ENCODE peak calls at places on chromosomes 5 and 9, in eight cellular contexts. One of them, this sample, is unnamed.

GRCh38 chr9:99416007-99416406 is 193.9 kb downstream of the SEC61B start:
- DNase-seq in tibial nerve: no peak
- DNase-seq in astrocyte of the spinal cord: peak
- DNase-seq in DMS79 treated with DMSO at 0.1 percent for 48 hours: no peak
- DNase-seq in spleen: no peak
- DNase-seq in RPMI8226: no peak
- DNase-seq in NCI-H460: no peak
- DNase-seq in T-helper 2 cell: no peak
- DNase-seq in this sample: no peak

GRCh38 chr9:6215562-6215961 is at the start of gene IL33:
- DNase-seq in tibial nerve: peak
- DNase-seq in astrocyte of the spinal cord: no peak
- DNase-seq in DMS79 treated with DMSO at 0.1 percent for 48 hours: peak
- DNase-seq in spleen: no peak
- DNase-seq in RPMI8226: peak
- DNase-seq in NCI-H460: no peak
- DNase-seq in T-helper 2 cell: no peak
- DNase-seq in this sample: no peak

GRCh38 chr9:17005085-17005484 is 129.8 kb upstream of the CNTLN start:
- DNase-seq in tibial nerve: no peak
- DNase-seq in astrocyte of the spinal cord: peak
- DNase-seq in DMS79 treated with DMSO at 0.1 percent for 48 hours: no peak
- DNase-seq in spleen: no peak
- DNase-seq in RPMI8226: peak
- DNase-seq in NCI-H460: no peak
- DNase-seq in T-helper 2 cell: no peak
- DNase-seq in this sample: no peak

GRCh38 chr5:179803651-179804598 is 2.7 kb downstream of the MGAT4B start:
- DNase-seq in tibial nerve: no peak
- DNase-seq in astrocyte of the spinal cord: no peak
- DNase-seq in DMS79 treated with DMSO at 0.1 percent for 48 hours: no peak
- DNase-seq in spleen: peak
- DNase-seq in RPMI8226: no peak
- DNase-seq in NCI-H460: no peak
- DNase-seq in T-helper 2 cell: no peak
- DNase-seq in this sample: no peak

GRCh38 chr5:171433952-171434676 is 14.7 kb downstream of the FGF18 start:
- DNase-seq in tibial nerve: no peak
- DNase-seq in astrocyte of the spinal cord: no peak
- DNase-seq in DMS79 treated with DMSO at 0.1 percent for 48 hours: no peak
- DNase-seq in spleen: peak
- DNase-seq in RPMI8226: no peak
- DNase-seq in NCI-H460: no peak
- DNase-seq in T-helper 2 cell: no peak
- DNase-seq in this sample: peak

GRCh38 chr5:150645070-150645700 is 4.7 kb downstream of the SYNPO start:
- DNase-seq in tibial nerve: peak
- DNase-seq in astrocyte of the spinal cord: peak
- DNase-seq in DMS79 treated with DMSO at 0.1 percent for 48 hours: no peak
- DNase-seq in spleen: no peak
- DNase-seq in RPMI8226: no peak
- DNase-seq in NCI-H460: peak
- DNase-seq in T-helper 2 cell: no peak
- DNase-seq in this sample: no peak

GRCh38 chr9:37029776-37030590 is 4.1 kb downstream of the PAX5 start:
- DNase-seq in tibial nerve: no peak
- DNase-seq in astrocyte of the spinal cord: no peak
- DNase-seq in DMS79 treated with DMSO at 0.1 percent for 48 hours: no peak
- DNase-seq in spleen: peak
- DNase-seq in RPMI8226: no peak
- DNase-seq in NCI-H460: no peak
- DNase-seq in T-helper 2 cell: no peak
- DNase-seq in this sample: no peak

GRCh38 chr9:18059043-18059442 is 414.9 kb upstream of the ADAMTSL1 start:
- DNase-seq in tibial nerve: no peak
- DNase-seq in astrocyte of the spinal cord: no peak
- DNase-seq in DMS79 treated with DMSO at 0.1 percent for 48 hours: no peak
- DNase-seq in spleen: no peak
- DNase-seq in RPMI8226: no peak
- DNase-seq in NCI-H460: no peak
- DNase-seq in T-helper 2 cell: no peak
- DNase-seq in this sample: no peak

GRCh38 chr5:6849569-6849968 is 136.3 kb downstream of the TENT4A start:
- DNase-seq in tibial nerve: no peak
- DNase-seq in astrocyte of the spinal cord: no peak
- DNase-seq in DMS79 treated with DMSO at 0.1 percent for 48 hours: no peak
- DNase-seq in spleen: no peak
- DNase-seq in RPMI8226: no peak
- DNase-seq in NCI-H460: no peak
- DNase-seq in T-helper 2 cell: no peak
- DNase-seq in this sample: no peak

GRCh38 chr9:68720656-68721313 is 15.7 kb downstream of the PIP5K1B start:
- DNase-seq in tibial nerve: no peak
- DNase-seq in astrocyte of the spinal cord: no peak
- DNase-seq in DMS79 treated with DMSO at 0.1 percent for 48 hours: no peak
- DNase-seq in spleen: no peak
- DNase-seq in RPMI8226: no peak
- DNase-seq in NCI-H460: no peak
- DNase-seq in T-helper 2 cell: no peak
- DNase-seq in this sample: no peak

GRCh38 chr9:128807827-128808226 is 10.5 kb upstream of the ENDOG start:
- DNase-seq in tibial nerve: no peak
- DNase-seq in astrocyte of the spinal cord: no peak
- DNase-seq in DMS79 treated with DMSO at 0.1 percent for 48 hours: no peak
- DNase-seq in spleen: no peak
- DNase-seq in RPMI8226: no peak
- DNase-seq in NCI-H460: no peak
- DNase-seq in T-helper 2 cell: no peak
- DNase-seq in this sample: no peak

GRCh38 chr5:157574456-157575095 is 999 bp downstream of the ADAM19 start:
- DNase-seq in tibial nerve: no peak
- DNase-seq in astrocyte of the spinal cord: no peak
- DNase-seq in DMS79 treated with DMSO at 0.1 percent for 48 hours: no peak
- DNase-seq in spleen: peak
- DNase-seq in RPMI8226: no peak
- DNase-seq in NCI-H460: no peak
- DNase-seq in T-helper 2 cell: no peak
- DNase-seq in this sample: no peak

GRCh38 chr9:88690628-88691027 is 155.7 kb downstream of the NXNL2 start:
- DNase-seq in tibial nerve: no peak
- DNase-seq in astrocyte of the spinal cord: no peak
- DNase-seq in DMS79 treated with DMSO at 0.1 percent for 48 hours: no peak
- DNase-seq in spleen: no peak
- DNase-seq in RPMI8226: no peak
- DNase-seq in NCI-H460: no peak
- DNase-seq in T-helper 2 cell: no peak
- DNase-seq in this sample: no peak